ENCODE peak calls at places on chromosome 2, in six cellular contexts. V is SJCRH30, M is GM23338, D is endothelial cell of umbilical vein, O is colonic mucosa, E is brain microvascular endothelial cell. H is an unnamed sample.

GRCh38 chr2:14189929-14190328 is 442.6 kb upstream of the LRATD1 start:
- DNase-seq in V (no peak), M (no peak), D (no peak), O (no peak), E (peak; percentile 64), H (no peak)

GRCh38 chr2:106658616-106659015 is 171.5 kb downstream of the CD8B2 start:
- DNase-seq in V (no peak), M (no peak), D (no peak), O (no peak), E (no peak), H (no peak)

GRCh38 chr2:102449370-102449974 is 23.6 kb upstream of the SLC9A4 start:
- DNase-seq in V (peak; percentile 56), M (peak; percentile 68), D (peak; percentile 67), O (peak; percentile 34), E (peak; percentile 38), H (peak; percentile 13)

GRCh38 chr2:18991177-18992168 is 366.9 kb downstream of the OSR1 start:
- DNase-seq in V (peak; percentile 13), M (no peak), D (peak; percentile 28), O (peak; percentile 34), E (peak; percentile 48), H (no peak)

GRCh38 chr2:86491088-86491487 is 49.9 kb downstream of the KDM3A start:
- DNase-seq in V (no peak), M (no peak), D (no peak), O (no peak), E (no peak), H (no peak)

GRCh38 chr2:129367118-129367517 is 612.3 kb upstream of the RAB6C start:
- DNase-seq in V (no peak), M (no peak), D (no peak), O (no peak), E (no peak), H (no peak)

GRCh38 chr2:71715241-71715750 is 261.9 kb downstream of the DYSF start:
- DNase-seq in V (no peak), M (no peak), D (no peak), O (no peak), E (no peak), H (peak; percentile 1)

GRCh38 chr2:136323212-136323611 is 205.3 kb upstream of the CXCR4 start:
- DNase-seq in V (no peak), M (no peak), D (no peak), O (no peak), E (no peak), H (no peak)

GRCh38 chr2:64222351-64222750 is 78.1 kb upstream of the PELI1 start:
- DNase-seq in V (no peak), M (no peak), D (peak; percentile 43), O (no peak), E (peak; percentile 50), H (no peak)

GRCh38 chr2:188142636-188143035 is 149.0 kb upstream of the GULP1 start:
- DNase-seq in V (no peak), M (no peak), D (peak; percentile 45), O (no peak), E (no peak), H (no peak)

GRCh38 chr2:55118643-55119065 is 68.4 kb upstream of the RTN4 start:
- DNase-seq in V (no peak), M (no peak), D (no peak), O (no peak), E (no peak), H (no peak)

GRCh38 chr2:203451011-203451410 is 84.1 kb downstream of the RAPH1 start:
- DNase-seq in V (no peak), M (no peak), D (no peak), O (no peak), E (no peak), H (no peak)

GRCh38 chr2:237488901-237489860 is 2.1 kb downstream of the MLPH start:
- DNase-seq in V (no peak), M (no peak), D (no peak), O (peak; percentile 87), E (no peak), H (no peak)
- H3K4me3 ChIP-seq in V (no peak overlapping the region), M (peak overlapping the region; percentile 3), D (no peak overlapping the region), O (no peak overlapping the region), E (peak overlapping the region; percentile 97), H (no peak overlapping the region)

GRCh38 chr2:121359937-121360565 is 75.0 kb upstream of the TFCP2L1 start:
- DNase-seq in V (no peak), M (no peak), D (peak; percentile 4), O (no peak), E (no peak), H (no peak)
- H3K4me3 ChIP-seq in V (no peak overlapping the region), M (no peak overlapping the region), D (no peak overlapping the region), O (no peak overlapping the region), E (no peak overlapping the region), H (no peak overlapping the region)

GRCh38 chr2:37667704-37668103 is 3.7 kb downstream of the CDC42EP3 start:
- DNase-seq in V (no peak), M (no peak), D (no peak), O (no peak), E (no peak), H (no peak)
- H3K4me3 ChIP-seq in V (peak overlapping the region; percentile 94), M (no peak overlapping the region), D (no peak overlapping the region), O (no peak overlapping the region), E (peak overlapping the region; percentile 93), H (no peak overlapping the region)

DNA sequence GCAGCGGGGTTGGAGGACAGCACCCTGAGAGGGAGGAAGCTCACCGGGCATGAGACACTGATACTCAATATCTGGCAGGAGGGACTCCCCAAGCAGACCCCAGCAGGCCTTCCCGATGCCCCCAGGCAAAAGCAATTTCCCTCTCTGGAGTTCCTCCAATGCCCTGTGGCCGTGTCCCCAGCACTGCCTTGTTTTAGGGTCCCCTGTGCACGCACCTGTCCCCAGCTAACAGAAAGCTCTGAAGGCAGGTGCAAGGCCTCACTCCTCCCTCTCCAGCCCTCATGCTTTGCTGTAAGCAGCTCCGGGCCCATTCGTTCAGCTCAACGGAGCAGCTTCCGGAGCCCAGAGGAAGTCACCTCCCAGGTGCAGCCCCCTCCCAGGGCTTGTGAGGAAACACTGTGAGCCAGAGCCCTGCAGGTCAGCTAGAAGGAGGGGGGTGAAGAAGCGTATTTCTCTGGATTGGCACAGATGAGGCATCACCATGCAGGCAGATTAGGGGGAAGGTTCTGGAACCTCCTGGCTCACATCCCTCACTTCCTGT is 50.3 kb upstream of the ID2 start:
- DNase-seq in V (no peak), M (no peak), D (no peak), O (no peak), E (no peak), H (no peak)
- H3K4me3 ChIP-seq in V (no peak overlapping the region), M (no peak overlapping the region), D (no peak overlapping the region), O (no peak overlapping the region), E (no peak overlapping the region), H (no peak overlapping the region)

GRCh38 chr2:24122356-24123211 is 550 bp downstream of the PFN4 start:
- DNase-seq in V (peak; percentile 49), M (peak; percentile 72), D (peak; percentile 12), O (no peak), E (no peak), H (no peak)
- H3K4me3 ChIP-seq in V (peak overlapping the region; percentile 77), M (peak overlapping the region; percentile 64), D (peak overlapping the region; percentile 73), O (peak overlapping the region; percentile 71), E (peak overlapping the region; percentile 88), H (peak overlapping the region; percentile 79)

GRCh38 chr2:222294996-222295367 is 3.8 kb downstream of the PAX3 start:
- DNase-seq in V (no peak), M (no peak), D (no peak), O (no peak), E (no peak), H (no peak)
- H3K4me3 ChIP-seq in V (no peak overlapping the region), M (peak overlapping the region; percentile 42), D (no peak overlapping the region), O (no peak overlapping the region), E (peak overlapping the region; percentile 36), H (no peak overlapping the region)

GRCh38 chr2:145752091-145752806 is 1232.3 kb upstream of the ZEB2 start:
- DNase-seq in V (peak; percentile 94), M (peak; percentile 79), D (peak; percentile 85), O (no peak), E (peak; percentile 70), H (no peak)
- H3K4me3 ChIP-seq in V (peak overlapping the region; percentile 37), M (no peak overlapping the region), D (no peak overlapping the region), O (no peak overlapping the region), E (no peak overlapping the region), H (no peak overlapping the region)

H was measured in WERI-Rb-1.